ENCODE peak calls at places on chromosomes 7 and 10, in six cellular contexts. A, C, X, J, H and P are unnamed samples.

GRCh38 chr10:131180086-131180485 is 131.4 kb downstream of the TCERG1L start:
- DNase-seq in H (no peak), J (no peak), A (no peak), C (no peak), X (no peak), P (no peak)

GRCh38 chr10:91798736-91799579 is 732 bp downstream of the TNKS2 start:
- DNase-seq in C (peak), A (peak), J (peak), H (peak), X (peak), P (peak)

GRCh38 chr10:74078037-74078436 is 72.6 kb downstream of the AP3M1 start:
- DNase-seq in J (no peak), X (no peak), H (peak), C (peak), A (no peak), P (peak)

GRCh38 chr10:93818086-93818485 is 60.4 kb downstream of the LGI1 start:
- DNase-seq in A (no peak), X (no peak), H (no peak), J (no peak), C (no peak), P (no peak)

GRCh38 chr10:21751341-21752310 is 217.6 kb downstream of the MLLT10 start:
- DNase-seq in A (no peak), J (no peak), H (no peak), C (no peak), X (no peak), P (no peak)

GRCh38 chr7:93620057-93620456 is 45.5 kb upstream of the CALCR start:
- DNase-seq in H (no peak), J (no peak), C (peak), A (no peak), X (no peak), P (no peak)

GRCh38 chr7:151503902-151504714 is 15.6 kb downstream of the RHEB start:
- DNase-seq in J (peak), H (no peak), C (peak), X (peak), A (no peak), P (no peak)

GRCh38 chr10:61931620-61932332 is 30.3 kb downstream of the ARID5B start:
- DNase-seq in X (no peak), C (no peak), J (no peak), A (no peak), H (no peak), P (no peak)

GRCh38 chr7:7114575-7115291 is 67.6 kb upstream of the C1GALT1 start:
- DNase-seq in A (no peak), H (no peak), J (peak), X (no peak), C (no peak), P (no peak)

GRCh38 chr10:51832652-51833383 is 133.4 kb upstream of the CSTF2T start:
- DNase-seq in J (no peak), H (peak), X (peak), A (no peak), C (peak), P (peak)

GRCh38 chr7:55060690-55061414 is 42.0 kb downstream of the EGFR start:
- DNase-seq in A (no peak), J (peak), C (peak), H (no peak), X (no peak), P (no peak)

GRCh38 chr10:57624066-57624465 is 643.6 kb downstream of the IPMK start:
- DNase-seq in C (no peak), J (no peak), X (no peak), A (no peak), H (no peak), P (no peak)

GRCh38 chr10:58412502-58412961 is 27.3 kb downstream of the TFAM start:
- DNase-seq in C (peak), J (no peak), X (no peak), A (no peak), H (no peak), P (no peak)

GRCh38 chr10:123150229-123150985 is 2.5 kb downstream of the HMX2 start:
- DNase-seq in C (no peak), X (no peak), H (no peak), J (no peak), A (peak), P (peak)

GRCh38 chr10:120505056-120505455 is 48.0 kb downstream of the PLPP4 start:
- DNase-seq in C (no peak), H (no peak), J (no peak), X (no peak), A (no peak), P (no peak)

GRCh38 chr10:35600193-35600592 is 4.9 kb upstream of the GJD4 start:
- DNase-seq in A (no peak), J (no peak), C (no peak), X (no peak), H (no peak), P (no peak)

DNA sequence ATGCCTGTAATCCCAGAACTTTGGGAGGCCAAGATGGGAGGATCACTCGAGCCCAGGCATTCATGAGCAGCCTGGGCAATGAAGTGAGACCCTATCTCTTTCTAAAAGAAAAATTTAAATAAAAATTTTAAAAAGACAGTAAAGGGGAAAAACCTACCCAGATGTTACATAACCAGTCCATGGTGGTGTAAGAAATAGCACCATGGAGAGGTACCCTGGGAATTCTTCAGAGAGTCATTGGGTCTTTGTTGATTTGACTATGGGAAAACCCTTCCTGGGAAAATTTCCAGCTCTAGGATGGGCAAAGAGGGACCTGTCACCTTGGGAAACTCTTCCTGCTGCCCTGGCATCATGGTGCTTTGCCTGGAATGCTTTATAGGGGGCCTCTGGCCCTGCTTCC is 9.9 kb downstream of the CCDC136 start:
- DNase-seq in H (no peak), X (no peak), C (no peak), A (no peak), J (no peak), P (no peak)
- TF ChIP-seq CTCF in H (no peak), X (no peak), C (no peak), A (no peak), J (no peak), P (no peak)

GRCh38 chr7:51006483-51007235 is 224.0 kb upstream of the GRB10 start:
- DNase-seq in X (no peak), A (no peak), H (no peak), C (no peak), J (no peak), P (no peak)

GRCh38 chr7:51005074-51005473 is 222.4 kb upstream of the GRB10 start:
- DNase-seq in A (no peak), X (no peak), C (no peak), J (no peak), H (no peak), P (no peak)

DNA sequence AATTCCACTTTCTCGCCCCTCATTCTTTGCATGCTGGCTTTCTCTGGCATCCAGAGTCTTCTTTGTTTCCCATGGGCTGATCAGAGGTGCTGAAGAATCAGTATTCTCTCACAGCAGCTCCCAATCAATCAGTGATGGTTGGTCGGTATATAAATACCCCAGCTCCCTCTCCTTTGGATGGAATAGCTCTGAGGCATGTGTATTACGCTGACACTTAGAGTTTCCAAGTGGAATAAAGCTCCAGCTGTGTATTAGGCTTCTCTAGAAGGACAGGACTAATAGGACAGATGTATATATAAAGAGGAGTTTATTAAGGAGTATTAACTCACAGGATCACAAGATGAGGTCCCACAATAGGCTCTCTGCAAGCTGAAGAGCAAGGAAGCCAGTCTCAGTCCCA is 218.3 kb upstream of the GRB10 start:
- DNase-seq in X (no peak), J (no peak), H (no peak), C (no peak), A (no peak), P (no peak)
- TF ChIP-seq CTCF in X (no peak), J (no peak), H (no peak), C (peak), A (no peak), P (no peak)

GRCh38 chr10:128599538-128599937 is 473.3 kb upstream of the MKI67 start:
- DNase-seq in A (no peak), C (no peak), H (no peak), X (no peak), J (no peak), P (no peak)
- TF ChIP-seq CTCF in A (no peak), C (no peak), H (no peak), X (no peak), J (no peak), P (no peak)

GRCh38 chr7:134203186-134203889 is 76.2 kb downstream of the LRGUK start:
- DNase-seq in H (no peak), J (no peak), X (no peak), C (no peak), A (no peak), P (no peak)
- TF ChIP-seq CTCF in H (no peak), J (no peak), X (no peak), C (no peak), A (no peak), P (no peak)

GRCh38 chr7:98877146-98877545 is 1.2 kb upstream of the TRRAP start:
- DNase-seq in A (no peak), X (no peak), H (no peak), J (no peak), C (no peak), P (no peak)

GRCh38 chr7:98877692-98878364 is 504 bp upstream of the TRRAP start:
- DNase-seq in C (no peak), J (no peak), X (no peak), H (no peak), A (no peak), P (no peak)

GRCh38 chr7:98879989-98880337 is 1.6 kb downstream of the TRRAP start:
- DNase-seq in H (no peak), X (no peak), C (no peak), A (no peak), J (no peak), P (no peak)

GRCh38 chr7:98879198-98879988 is 1.1 kb downstream of the TRRAP start:
- DNase-seq in C (peak), H (no peak), J (peak), A (peak), X (no peak), P (peak)

GRCh38 chr7:98878365-98879197 is at the start of gene TRRAP:
- DNase-seq in J (peak), X (peak), H (peak), C (peak), A (peak), P (peak)
- TF ChIP-seq CTCF in J (peak), X (peak), H (peak), C (no peak), A (peak), P (peak)

GRCh38 chr7:39948375-39948774 is 1.7 kb upstream of the CDK13 start:
- DNase-seq in C (peak), J (no peak), X (no peak), H (no peak), A (peak), P (peak)

GRCh38 chr7:39948932-39949928 is 826 bp upstream of the CDK13 start:
- DNase-seq in J (peak), X (peak), H (peak), C (peak), A (peak), P (peak)

GRCh38 chr7:39950473-39951155 is 558 bp downstream of the CDK13 start:
- DNase-seq in C (no peak), A (peak), J (peak), H (peak), X (peak), P (peak)

GRCh38 chr7:39951156-39951942 is 1.3 kb downstream of the CDK13 start:
- DNase-seq in J (peak), X (peak), H (peak), C (peak), A (peak), P (peak)

GRCh38 chr7:39949980-39950472 is at the start of gene CDK13:
- DNase-seq in J (peak), X (peak), A (peak), C (peak), H (peak), P (peak)
- TF ChIP-seq CTCF in J (peak), X (no peak), A (no peak), C (no peak), H (no peak), P (no peak)

GRCh38 chr7:52154382-52154781 is 837.8 kb upstream of the COBL start:
- DNase-seq in J (no peak), C (no peak), X (no peak), A (no peak), H (no peak), P (no peak)
- TF ChIP-seq CTCF in J (no peak), C (no peak), X (no peak), A (no peak), H (no peak), P (no peak)

GRCh38 chr7:95478139-95479037 is 7.4 kb upstream of the ASB4 start:
- DNase-seq in H (peak), A (no peak), X (no peak), C (peak), J (peak), P (peak)
- TF ChIP-seq CTCF in H (peak), A (no peak), X (no peak), C (peak), J (no peak), P (no peak)

GRCh38 chr10:4650572-4650971 is 175.4 kb upstream of the AKR1E2 start:
- DNase-seq in A (no peak), C (peak), H (no peak), X (no peak), J (no peak), P (no peak)
- TF ChIP-seq CTCF in A (no peak), C (no peak), H (no peak), X (no peak), J (no peak), P (no peak)